ENCODE peak calls at places on chromosomes 1 and 21, in five cellular contexts. N, A, C, Q and M are unnamed samples.

GRCh38 chr1:29469457-29469856 is 233.1 kb downstream of the PTPRU start:
- DNase-seq in N (no peak), A (peak; percentile 32), C (no peak), Q (no peak), M (no peak)

GRCh38 chr1:35637401-35637809 is 3.9 kb downstream of the PSMB2 start:
- DNase-seq in N (no peak), A (no peak), C (peak; percentile 62), Q (no peak), M (no peak)

GRCh38 chr1:31651025-31651424 is 6.3 kb upstream of the PEF1 start:
- DNase-seq in N (no peak), A (no peak), C (peak; percentile 59), Q (no peak), M (no peak)

GRCh38 chr1:211639500-211640361 is 35.7 kb downstream of the NEK2 start:
- DNase-seq in N (no peak), A (no peak), C (peak; percentile 97), Q (no peak), M (no peak)

GRCh38 chr21:42061195-42061865 is 9.8 kb upstream of the UMODL1 start:
- DNase-seq in N (no peak), A (peak; percentile 41), C (no peak), Q (no peak), M (no peak)

GRCh38 chr1:3511856-3512255 is 57.4 kb downstream of the ARHGEF16 start:
- DNase-seq in N (no peak), A (no peak), C (no peak), Q (no peak), M (no peak)

GRCh38 chr1:26602378-26602959 is 72.9 kb downstream of the RPS6KA1 start:
- DNase-seq in N (no peak), A (peak; percentile 43), C (peak; percentile 68), Q (no peak), M (no peak)

GRCh38 chr1:3327936-3328590 is 126.4 kb upstream of the ARHGEF16 start:
- DNase-seq in N (no peak), A (no peak), C (no peak), Q (no peak), M (no peak)

GRCh38 chr1:175720023-175720422 is 23.4 kb downstream of the TNR start:
- DNase-seq in N (no peak), A (no peak), C (no peak), Q (no peak), M (no peak)

GRCh38 chr1:181104790-181105133 is 16.3 kb downstream of the IER5 start:
- DNase-seq in N (no peak), A (no peak), C (no peak), Q (no peak), M (no peak)

GRCh38 chr21:38797470-38797869 is 8.3 kb upstream of the ETS2 start:
- DNase-seq in N (no peak), A (no peak), C (no peak), Q (no peak), M (no peak)

GRCh38 chr1:74684301-74684700 is 10.7 kb upstream of the ERICH3 start:
- DNase-seq in N (no peak), A (no peak), C (no peak), Q (no peak), M (no peak)

GRCh38 chr1:167122568-167122967 is 28.7 kb downstream of the STYXL2 start:
- DNase-seq in N (peak; percentile 62), A (no peak), C (no peak), Q (no peak), M (no peak)

GRCh38 chr1:4057603-4058002 is 157.5 kb upstream of the C1orf174 start:
- DNase-seq in N (no peak), A (no peak), C (no peak), Q (no peak), M (no peak)

GRCh38 chr1:119647228-119647733 is 785 bp downstream of the ZNF697 start:
- DNase-seq in N (no peak), A (no peak), C (no peak), Q (no peak), M (peak; percentile 8)

GRCh38 chr1:25917996-25918395 is 11.8 kb upstream of the STMN1 start:
- DNase-seq in N (no peak), A (no peak), C (peak; percentile 51), Q (no peak), M (no peak)

GRCh38 chr1:54937469-54937868 is 43.0 kb upstream of the TMEM61 start:
- DNase-seq in N (no peak), A (no peak), C (peak; percentile 39), Q (no peak), M (no peak)

GRCh38 chr1:67814121-67814772 is 19.0 kb downstream of the GNG12 start:
- DNase-seq in N (no peak), A (no peak), C (no peak), Q (no peak), M (no peak)

GRCh38 chr1:25994402-25994801 is 3.5 kb downstream of the PAFAH2 start:
- DNase-seq in N (no peak), A (no peak), C (no peak), Q (no peak), M (no peak)

GRCh38 chr1:22747021-22747734 is 36.5 kb downstream of the EPHB2 start:
- DNase-seq in N (no peak), A (no peak), C (peak; percentile 91), Q (peak; percentile 26), M (no peak)

GRCh38 chr1:21652101-21652936 is 16.8 kb downstream of the RAP1GAP start:
- DNase-seq in N (no peak), A (no peak), C (no peak), Q (no peak), M (no peak)

GRCh38 chr1:244010599-244011211 is 40.4 kb upstream of the ZBTB18 start:
- DNase-seq in N (no peak), A (no peak), C (no peak), Q (no peak), M (no peak)

GRCh38 chr1:36876990-36877389 is 157.3 kb downstream of the GRIK3 start:
- DNase-seq in N (peak; percentile 68), A (no peak), C (no peak), Q (no peak), M (no peak)

GRCh38 chr1:29515188-29515955 is 279.1 kb downstream of the PTPRU start:
- DNase-seq in N (peak; percentile 39), A (no peak), C (no peak), Q (no peak), M (no peak)

DNA sequence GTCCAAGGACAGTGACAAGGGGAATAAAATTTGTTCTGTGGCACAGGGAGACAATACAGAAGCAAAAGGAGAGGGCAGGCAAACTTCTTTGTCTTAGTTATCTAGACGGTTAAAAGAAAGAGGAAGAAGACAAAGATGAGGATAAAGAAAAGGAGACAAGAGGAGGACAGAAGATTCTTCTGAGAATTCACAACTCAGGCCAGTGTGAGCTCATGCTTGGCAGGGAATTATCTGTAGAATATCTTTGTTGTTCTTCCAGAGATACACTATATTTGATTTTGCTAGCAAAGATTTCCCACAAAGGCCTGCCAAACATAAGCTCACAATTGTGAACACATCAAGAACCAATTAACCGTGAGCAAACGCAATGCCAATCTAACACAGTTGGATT is 21.4 kb downstream of the SLC16A1 start:
- DNase-seq in N (no peak), A (no peak), C (peak; percentile 23), Q (no peak), M (no peak)
- H3K27ac ChIP-seq in N (no peak overlapping the region), A (no peak overlapping the region), C (no peak overlapping the region), Q (peak overlapping the region; percentile 96), M (no peak overlapping the region)

GRCh38 chr1:56965191-56965590 is 624 bp downstream of the C8B start:
- DNase-seq in N (no peak), A (no peak), C (no peak), Q (no peak), M (no peak)
- H3K27ac ChIP-seq in N (no peak overlapping the region), A (no peak overlapping the region), C (no peak overlapping the region), Q (no peak overlapping the region), M (no peak overlapping the region)

DNA sequence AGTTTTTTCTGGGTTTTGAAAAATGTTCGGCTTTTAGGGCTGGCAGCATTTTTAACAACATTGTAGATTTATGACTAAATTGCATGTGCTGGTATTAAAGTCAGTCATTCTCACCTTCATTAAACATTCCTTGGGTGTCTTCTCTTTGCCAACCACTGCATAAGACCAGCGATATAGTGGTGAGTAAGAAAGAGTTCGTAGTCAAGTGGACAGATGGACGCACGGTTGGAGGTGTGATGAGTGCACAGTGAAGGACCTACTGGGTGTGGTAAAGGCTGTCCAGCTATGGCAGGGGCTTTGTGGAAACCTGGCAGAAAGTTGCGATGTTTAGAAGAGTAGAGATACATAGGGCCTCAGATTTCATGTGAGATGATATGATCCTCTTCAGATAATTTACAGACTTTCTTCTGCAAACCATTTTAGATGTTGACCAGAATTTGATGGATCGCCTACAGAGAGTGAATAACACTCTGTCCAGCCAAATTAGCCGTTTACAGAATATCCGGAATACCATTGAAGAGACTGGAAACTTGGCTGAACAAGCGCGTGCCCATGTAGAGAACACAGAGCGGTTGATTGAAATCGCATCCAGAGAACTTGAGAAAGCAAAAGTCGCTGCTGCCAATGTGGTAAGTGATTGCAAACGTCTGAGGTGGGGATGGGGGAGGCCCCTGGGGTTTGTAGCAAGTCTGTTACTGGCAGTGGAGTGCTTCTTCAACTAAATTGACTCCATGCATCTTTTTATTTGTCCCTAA is 56.0 kb upstream of the LAMC2 start:
- DNase-seq in N (no peak), A (no peak), C (no peak), Q (no peak), M (no peak)
- H3K27ac ChIP-seq in N (peak overlapping the region; percentile 53), A (no peak overlapping the region), C (no peak overlapping the region), Q (no peak overlapping the region), M (no peak overlapping the region)

DNA sequence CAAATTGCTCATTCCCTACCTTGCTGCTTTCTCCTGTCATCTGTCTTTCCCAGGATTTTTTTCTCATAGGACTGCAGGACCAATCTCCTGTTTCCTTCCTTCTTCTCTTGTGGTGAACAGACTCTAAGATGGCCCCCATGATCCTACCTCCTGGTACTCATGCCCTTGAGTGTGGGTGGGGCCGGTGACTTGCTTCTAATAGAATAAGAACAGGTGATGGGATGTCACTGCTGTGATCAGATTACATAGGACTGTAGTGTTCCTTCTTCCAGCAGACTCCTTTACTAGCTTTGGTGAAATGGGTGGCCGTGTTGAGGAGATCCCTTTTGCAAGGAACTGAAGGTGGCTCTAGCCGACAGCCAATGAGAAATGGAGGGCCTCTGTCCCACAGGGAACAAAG is 7.6 kb downstream of the GSTM3 start:
- DNase-seq in N (no peak), A (no peak), C (no peak), Q (no peak), M (no peak)
- H3K27ac ChIP-seq in N (no peak overlapping the region), A (no peak overlapping the region), C (no peak overlapping the region), Q (no peak overlapping the region), M (no peak overlapping the region)

GRCh38 chr1:216183007-216183406 is 240.2 kb downstream of the USH2A start:
- DNase-seq in N (no peak), A (no peak), C (peak; percentile 65), Q (no peak), M (no peak)
- H3K27ac ChIP-seq in N (no peak overlapping the region), A (no peak overlapping the region), C (no peak overlapping the region), Q (no peak overlapping the region), M (no peak overlapping the region)